ENCODE peak calls at places on chromosomes 5 and 9, in five cellular contexts. B, I, R, T and M are unnamed samples.

GRCh38 chr5:147635882-147636531 is 126.1 kb upstream of the DPYSL3 start:
- DNase-seq in B (no peak), I (no peak), R (no peak), T (no peak), M (no peak)

GRCh38 chr5:146630467-146630866 is 114.5 kb upstream of the GPR151 start:
- DNase-seq in B (no peak), I (no peak), R (no peak), T (no peak), M (no peak)

GRCh38 chr9:129773262-129774048 is 20.6 kb upstream of the PTGES start:
- DNase-seq in B (peak), I (no peak), R (peak), T (no peak), M (no peak)

GRCh38 chr9:4555251-4555650 is 65.0 kb downstream of the SLC1A1 start:
- DNase-seq in B (no peak), I (no peak), R (no peak), T (no peak), M (no peak)

GRCh38 chr5:51598026-51598425 is 214.8 kb downstream of the ISL1 start:
- DNase-seq in B (no peak), I (no peak), R (no peak), T (no peak), M (no peak)

GRCh38 chr9:35658894-35659220 is 765 bp downstream of the CCDC107 start:
- DNase-seq in B (peak), I (no peak), R (peak), T (no peak), M (no peak)

GRCh38 chr5:151130235-151130921 is 27.2 kb downstream of the ANXA6 start:
- DNase-seq in B (no peak), I (no peak), R (no peak), T (no peak), M (no peak)

GRCh38 chr9:131810351-131811170 is 70.7 kb upstream of the RAPGEF1 start:
- DNase-seq in B (peak), I (no peak), R (no peak), T (no peak), M (no peak)

GRCh38 chr9:124721109-124721850 is 49.8 kb downstream of the NR6A1 start:
- DNase-seq in B (no peak), I (no peak), R (no peak), T (no peak), M (no peak)

GRCh38 chr5:54301215-54301614 is 9.2 kb downstream of the ARL15 start:
- DNase-seq in B (no peak), I (no peak), R (no peak), T (no peak), M (no peak)

GRCh38 chr9:23783509-23783908 is 42.5 kb downstream of the ELAVL2 start:
- DNase-seq in B (no peak), I (no peak), R (no peak), T (no peak), M (no peak)

GRCh38 chr5:177507596-177508216 is 1.9 kb downstream of the DOK3 start:
- DNase-seq in B (no peak), I (no peak), R (no peak), T (no peak), M (no peak)

GRCh38 chr5:90747175-90747574 is 188.6 kb downstream of the ADGRV1 start:
- DNase-seq in B (peak), I (no peak), R (no peak), T (no peak), M (no peak)

GRCh38 chr5:143161893-143162520 is 241.5 kb downstream of the NR3C1 start:
- DNase-seq in B (no peak), I (peak), R (no peak), T (no peak), M (no peak)

GRCh38 chr9:116741742-116742141 is 54.6 kb downstream of the TRIM32 start:
- DNase-seq in B (no peak), I (no peak), R (no peak), T (no peak), M (no peak)

GRCh38 chr9:107363511-107364182 is 80.6 kb downstream of the RAD23B start:
- DNase-seq in B (no peak), I (no peak), R (peak), T (no peak), M (no peak)

GRCh38 chr5:144844086-144844485 is 673.4 kb downstream of the KCTD16 start:
- DNase-seq in B (no peak), I (no peak), R (no peak), T (no peak), M (no peak)

GRCh38 chr5:178468196-178468685 is 122.0 kb downstream of the COL23A1 start:
- DNase-seq in B (no peak), I (no peak), R (no peak), T (no peak), M (no peak)

GRCh38 chr5:83720805-83721431 is at the start of gene HAPLN1:
- DNase-seq in B (no peak), I (no peak), R (no peak), T (no peak), M (no peak)

GRCh38 chr9:136975624-136976023 is 1.7 kb upstream of the PTGDS start:
- DNase-seq in B (no peak), I (no peak), R (no peak), T (no peak), M (no peak)
- TF ChIP-seq CTCF in B (no peak), I (no peak), R (no peak), T (peak), M (peak)

DNA sequence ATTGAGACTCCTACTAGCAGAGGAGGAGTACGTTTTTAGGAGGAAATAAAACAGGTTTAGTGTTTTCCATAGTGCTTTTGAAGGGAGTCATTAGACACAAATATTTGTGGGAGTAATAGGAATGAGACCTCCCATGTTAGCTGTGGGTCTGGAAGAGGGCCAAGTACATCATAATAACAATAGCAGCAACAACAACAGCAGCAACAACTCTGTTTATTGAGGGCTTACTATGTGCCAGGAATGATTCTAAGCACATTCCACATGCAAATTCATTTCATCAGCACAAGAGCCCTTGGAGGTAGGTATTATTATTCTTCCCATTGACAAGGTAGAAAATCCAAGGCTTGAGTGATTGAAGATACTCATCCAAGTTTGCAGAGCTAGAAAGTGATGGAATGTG is 384.2 kb upstream of the RPS23 start:
- DNase-seq in B (no peak), I (no peak), R (no peak), T (no peak), M (no peak)
- TF ChIP-seq CTCF in B (no peak), I (no peak), R (no peak), T (no peak), M (no peak)

GRCh38 chr9:22446950-22447606 is 454 bp downstream of the DMRTA1 start:
- DNase-seq in B (peak), I (no peak), R (no peak), T (peak), M (peak)
- TF ChIP-seq CTCF in B (peak), I (peak), R (no peak), T (no peak), M (peak)

DNA sequence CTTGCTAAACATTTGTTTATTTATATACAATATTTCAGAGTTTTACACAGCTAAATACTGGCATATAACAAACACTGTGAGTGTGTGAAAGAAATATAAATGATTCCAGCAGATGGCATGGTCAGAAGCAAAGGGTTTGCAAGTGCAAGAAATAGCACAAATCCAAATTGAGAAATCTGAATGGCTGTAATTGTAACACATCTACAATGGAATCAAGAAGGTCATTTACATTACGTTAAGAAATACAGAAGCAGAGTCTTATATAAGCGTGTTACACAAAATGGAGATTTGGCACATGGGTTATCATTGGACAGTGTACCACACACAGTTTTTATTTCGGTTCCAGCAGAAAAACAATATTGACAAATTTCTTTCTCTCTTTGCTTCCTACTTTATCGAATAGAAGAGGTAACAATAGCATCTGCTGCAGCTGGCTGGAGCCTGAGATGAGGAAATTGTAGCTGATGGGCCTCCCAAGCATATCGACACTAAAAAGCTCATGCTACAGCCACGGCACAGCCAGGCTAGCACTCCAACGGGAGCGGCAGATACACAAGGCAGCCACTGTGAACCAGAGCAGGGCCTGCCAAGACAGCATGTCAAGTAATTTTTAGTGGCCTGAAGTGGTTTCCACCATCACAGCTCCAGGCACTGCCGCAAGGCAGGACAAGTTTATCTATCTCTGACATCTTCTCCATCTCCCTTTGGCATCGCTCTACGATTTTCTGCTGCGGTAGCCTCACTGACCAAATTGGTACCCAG is 564.6 kb upstream of the DMAC1 start:
- DNase-seq in B (no peak), I (no peak), R (no peak), T (no peak), M (no peak)
- TF ChIP-seq CTCF in B (no peak), I (no peak), R (no peak), T (no peak), M (no peak)

GRCh38 chr9:133955821-133956411 is 36.2 kb downstream of the VAV2 start:
- DNase-seq in B (no peak), I (no peak), R (no peak), T (peak), M (peak)
- TF ChIP-seq CTCF in B (no peak), I (peak), R (no peak), T (no peak), M (peak)